ENCODE peak calls at places on chromosomes 6 and 20, in eight cellular contexts. U is neural progenitor cell; M is fibroblast of lung; V is CD8-positive, alpha-beta T cell; B is hepatocyte; O is H9; G is psoas muscle; P is OCI-LY7. A is an unnamed sample. For H3K4me1, the result is how much of the 10 kb centered on the place peaks cover.

GRCh38 chr20:40160151-40160550 is 528.9 kb downstream of the MAFB start:
- DNase-seq in B (peak), O (peak), M (peak), G (peak), V (no peak), P (peak), U (peak), A (peak)

GRCh38 chr6:136593748-136594490 is 43.7 kb upstream of the MAP7 start:
- DNase-seq in B (peak), M (peak), P (peak), G (no peak), V (no peak), U (no peak), O (no peak), A (no peak)

GRCh38 chr20:362271-363254 is 15.7 kb downstream of the NRSN2 start:
- DNase-seq in B (peak), G (peak), M (peak), V (no peak), U (no peak), P (peak), O (peak), A (peak)

GRCh38 chr6:2940010-2940850 is 31.1 kb downstream of the SERPINB6 start:
- DNase-seq in O (no peak), M (no peak), P (peak), B (no peak), G (no peak), U (no peak), V (peak), A (no peak)

GRCh38 chr6:161410076-161410475 is 136.2 kb upstream of the AGPAT4 start:
- DNase-seq in U (no peak), P (no peak), B (no peak), G (no peak), V (no peak), O (no peak), M (no peak), A (no peak)

GRCh38 chr20:14259691-14260090 is 77.7 kb downstream of the FLRT3 start:
- DNase-seq in G (no peak), B (no peak), V (no peak), P (no peak), M (no peak), O (no peak), U (peak), A (no peak)

GRCh38 chr6:140846518-140847277 is 1286.0 kb upstream of the GJE1 start:
- DNase-seq in B (no peak), M (peak), O (no peak), V (no peak), G (no peak), U (no peak), P (no peak), A (no peak)

GRCh38 chr6:36969988-36970891 is 15.7 kb downstream of the PI16 start:
- DNase-seq in M (no peak), O (no peak), U (no peak), P (no peak), B (no peak), G (no peak), V (no peak), A (no peak)

GRCh38 chr6:125747589-125748533 is 1.6 kb upstream of the HEY2 start:
- DNase-seq in U (peak), G (peak), B (peak), O (peak), P (peak), M (no peak), V (peak), A (peak)

GRCh38 chr20:57374931-57375651 is 16.1 kb upstream of the RBM38 start:
- DNase-seq in P (peak), U (no peak), B (no peak), G (no peak), V (no peak), M (no peak), O (no peak), A (peak)

GRCh38 chr6:159654483-159655098 is 38.5 kb downstream of the SOD2 start:
- DNase-seq in V (no peak), B (peak), P (peak), U (peak), G (no peak), O (no peak), M (peak), A (no peak)

GRCh38 chr20:33992923-33993799 is 550 bp upstream of the RALY start:
- DNase-seq in P (peak), M (peak), V (peak), O (peak), B (peak), G (peak), U (peak), A (peak)

GRCh38 chr6:2469428-2469827 is 224.0 kb upstream of the GMDS start:
- DNase-seq in B (no peak), V (no peak), M (no peak), P (no peak), O (no peak), G (no peak), U (no peak), A (no peak)

GRCh38 chr6:140660295-140660694 is 1285.8 kb upstream of the CITED2 start:
- DNase-seq in O (no peak), M (peak), U (no peak), P (no peak), G (no peak), V (no peak), B (no peak), A (no peak)

GRCh38 chr6:139841794-139842215 is 467.4 kb upstream of the CITED2 start:
- DNase-seq in M (no peak), V (no peak), G (no peak), B (no peak), O (no peak), P (peak), U (no peak), A (no peak)

GRCh38 chr20:5448449-5449118 is 131.8 kb upstream of the PROKR2 start:
- DNase-seq in V (peak), G (no peak), P (peak), U (peak), M (peak), O (peak), B (peak), A (no peak)

GRCh38 chr6:26351544-26351953 is 13.4 kb upstream of the BTN3A2 start:
- DNase-seq in V (no peak), B (peak), P (no peak), G (no peak), O (no peak), M (peak), U (no peak), A (no peak)

GRCh38 chr6:112450663-112451062 is 103.5 kb downstream of the RFPL4B start:
- DNase-seq in U (no peak), V (no peak), G (no peak), M (no peak), B (no peak), P (no peak), O (no peak), A (no peak)

GRCh38 chr20:58553841-58554240 is 38.6 kb upstream of the APCDD1L start:
- DNase-seq in O (peak), V (no peak), G (peak), U (no peak), P (no peak), M (peak), B (peak), A (peak)
- H3K27ac ChIP-seq in O (no peak), V (no peak), G (no peak), U (no peak), P (no peak), M (no peak), B (no peak), A (peak)

GRCh38 chr6:41446907-41447545 is 99.2 kb upstream of the FOXP4 start:
- DNase-seq in P (no peak), V (no peak), U (no peak), M (no peak), G (no peak), O (no peak), B (no peak), A (no peak)

GRCh38 chr6:41446132-41446531 is 100.0 kb upstream of the FOXP4 start:
- DNase-seq in G (no peak), O (no peak), U (no peak), M (no peak), P (no peak), B (no peak), V (no peak), A (no peak)

GRCh38 chr6:41442800-41443501 is 103.2 kb upstream of the FOXP4 start:
- DNase-seq in P (no peak), V (no peak), B (peak), G (peak), O (peak), M (peak), U (peak), A (peak)

GRCh38 chr6:41443616-41444525 is 102.3 kb upstream of the FOXP4 start:
- DNase-seq in P (no peak), V (no peak), G (peak), B (peak), M (peak), U (no peak), O (no peak), A (peak)

GRCh38 chr6:41445268-41445667 is 100.9 kb upstream of the FOXP4 start:
- DNase-seq in G (no peak), M (peak), P (no peak), B (no peak), V (no peak), O (no peak), U (no peak), A (no peak)
- H3K4me1 ChIP-seq in G (under half), M (under half), P (under half), B (under half), V (under half), O (under half), U (under half), A (under half)

DNA sequence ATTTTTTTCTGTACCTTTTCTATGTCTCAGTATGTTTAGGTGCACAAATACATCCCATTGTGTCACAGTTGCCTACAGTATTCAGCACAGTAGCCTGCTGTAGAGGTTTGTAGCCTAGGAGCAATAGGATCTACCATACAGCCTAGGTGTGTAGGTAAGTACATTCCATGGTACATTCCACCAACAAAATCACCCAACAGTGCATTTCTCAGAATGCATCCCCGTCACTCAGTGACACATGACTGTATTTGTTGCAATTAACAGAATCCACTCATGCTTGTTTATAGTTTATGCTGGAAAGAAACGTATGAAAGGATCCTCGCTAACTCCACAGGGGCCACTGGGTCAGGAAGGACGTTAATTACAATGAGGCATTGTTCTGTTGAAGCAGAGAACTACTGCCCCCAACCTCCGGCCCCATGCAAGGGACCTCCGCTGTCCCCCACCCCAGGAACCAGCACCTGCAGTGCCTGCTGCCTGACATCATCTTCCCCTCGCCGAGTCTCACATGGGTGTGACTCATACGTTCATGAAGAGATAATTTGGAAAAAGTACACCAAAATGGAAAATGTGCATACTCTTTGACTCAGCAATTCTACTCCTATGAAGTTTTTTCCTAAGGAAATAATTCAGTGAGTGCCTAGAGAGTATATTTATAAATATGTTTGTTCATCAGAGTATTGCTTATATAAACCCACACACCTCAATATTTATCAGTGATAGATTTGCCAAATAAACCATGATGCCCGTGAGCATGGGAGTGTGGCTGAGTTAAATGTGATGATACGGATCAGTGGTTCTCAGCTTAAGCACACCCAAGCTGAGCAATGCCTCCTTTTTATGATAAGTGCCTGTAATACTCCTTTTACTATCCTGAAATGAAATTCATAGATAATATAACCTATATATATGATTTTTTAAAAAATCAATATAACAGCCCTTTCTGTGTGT is 156.4 kb upstream of the ECI2 start:
- DNase-seq in G (no peak), B (peak), O (no peak), V (no peak), M (peak), U (no peak), P (no peak), A (no peak)
- TF ChIP-seq CTCF in G (no peak), B (no peak), O (no peak), V (no peak), M (no peak), U (no peak), P (no peak), A (no peak)

GRCh38 chr6:144681334-144681733 is 396.2 kb downstream of the UTRN start:
- DNase-seq in B (no peak), G (no peak), M (no peak), P (no peak), V (no peak), U (no peak), O (no peak), A (no peak)
- H3K27ac ChIP-seq in B (no peak), G (no peak), M (no peak), P (no peak), V (no peak), U (no peak), O (no peak), A (no peak)

GRCh38 chr6:16134430-16134829 is 5.5 kb downstream of the MYLIP start:
- DNase-seq in G (no peak), B (no peak), O (no peak), P (no peak), V (no peak), U (no peak), M (no peak), A (no peak)

GRCh38 chr6:16136086-16136485 is 7.2 kb downstream of the MYLIP start:
- DNase-seq in U (no peak), B (no peak), V (no peak), M (no peak), O (no peak), P (no peak), G (no peak), A (no peak)

GRCh38 chr6:16137451-16137801 is 8.5 kb downstream of the MYLIP start:
- DNase-seq in P (no peak), U (no peak), V (no peak), M (no peak), B (no peak), O (no peak), G (no peak), A (no peak)

GRCh38 chr6:16135078-16135477 is 6.2 kb downstream of the MYLIP start:
- DNase-seq in P (no peak), V (no peak), M (no peak), G (no peak), B (no peak), O (no peak), U (no peak), A (no peak)

DNA sequence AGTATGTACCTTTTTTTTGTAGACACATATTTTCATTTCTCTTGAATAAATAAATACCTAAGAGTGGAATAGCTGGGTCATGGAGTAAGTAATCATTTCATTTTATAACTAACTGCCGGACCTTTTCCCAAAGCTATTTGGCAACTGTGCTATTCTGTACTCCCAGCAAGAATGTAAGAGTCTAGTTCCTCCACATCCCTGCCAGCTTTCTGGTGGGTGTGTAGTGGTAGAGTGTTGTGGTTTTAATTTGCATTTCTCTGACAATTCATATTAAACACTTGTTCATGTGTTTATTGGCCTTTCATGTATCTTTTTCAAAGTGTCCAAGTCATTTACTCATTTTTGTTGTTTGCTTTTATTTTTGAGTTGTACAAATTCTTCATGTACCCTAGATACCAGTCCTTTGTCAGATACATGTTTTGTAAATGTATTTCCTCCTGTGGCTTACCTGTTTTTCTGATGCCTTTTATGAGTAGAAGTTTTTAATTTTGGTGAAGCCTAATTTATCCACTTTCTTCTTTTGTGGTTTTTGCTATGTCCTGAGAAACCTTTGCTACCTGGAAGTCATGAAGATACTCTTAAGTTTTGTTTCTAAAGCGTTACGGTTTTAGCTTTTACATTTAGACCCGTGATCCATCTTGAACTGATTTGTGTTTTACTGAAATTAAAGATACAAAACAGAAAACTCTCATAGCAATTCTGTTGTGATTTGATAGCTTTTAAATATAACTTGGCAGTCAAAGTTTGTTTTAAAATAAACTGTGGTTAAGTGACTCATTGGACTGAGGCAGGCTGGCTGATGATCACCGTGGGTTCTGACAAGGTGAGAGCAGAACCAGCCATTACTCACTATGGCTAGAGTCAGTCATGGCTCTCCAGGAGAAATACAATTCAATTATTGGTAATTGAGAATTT is 7.9 kb downstream of the MYLIP start:
- DNase-seq in P (no peak), U (no peak), M (peak), O (no peak), G (peak), V (no peak), B (no peak), A (no peak)
- H3K4me1 ChIP-seq in P (under half), U (under half), M (under half), O (under half), G (half or more), V (half or more), B (half or more), A (half or more)

GRCh38 chr20:35572838-35573237 is 31.0 kb downstream of the ERGIC3 start:
- DNase-seq in V (no peak), P (no peak), M (no peak), B (no peak), U (no peak), O (no peak), G (no peak), A (no peak)

GRCh38 chr20:35564905-35565304 is 23.0 kb downstream of the ERGIC3 start:
- DNase-seq in M (no peak), B (no peak), V (no peak), O (no peak), U (no peak), G (no peak), P (no peak), A (no peak)

GRCh38 chr20:35563834-35564233 is 22.0 kb downstream of the ERGIC3 start:
- DNase-seq in U (no peak), B (no peak), O (no peak), P (no peak), G (no peak), V (no peak), M (no peak), A (no peak)

GRCh38 chr20:35571566-35571965 is 29.7 kb downstream of the ERGIC3 start:
- DNase-seq in U (no peak), O (no peak), P (no peak), M (no peak), G (no peak), V (no peak), B (no peak), A (no peak)

GRCh38 chr20:35568645-35569044 is 26.8 kb downstream of the ERGIC3 start:
- DNase-seq in M (no peak), P (peak), G (no peak), V (no peak), U (peak), O (peak), B (peak), A (no peak)
- TF ChIP-seq CTCF in M (no peak), P (peak), G (no peak), V (no peak), U (peak), O (peak), B (peak), A (no peak)

DNA sequence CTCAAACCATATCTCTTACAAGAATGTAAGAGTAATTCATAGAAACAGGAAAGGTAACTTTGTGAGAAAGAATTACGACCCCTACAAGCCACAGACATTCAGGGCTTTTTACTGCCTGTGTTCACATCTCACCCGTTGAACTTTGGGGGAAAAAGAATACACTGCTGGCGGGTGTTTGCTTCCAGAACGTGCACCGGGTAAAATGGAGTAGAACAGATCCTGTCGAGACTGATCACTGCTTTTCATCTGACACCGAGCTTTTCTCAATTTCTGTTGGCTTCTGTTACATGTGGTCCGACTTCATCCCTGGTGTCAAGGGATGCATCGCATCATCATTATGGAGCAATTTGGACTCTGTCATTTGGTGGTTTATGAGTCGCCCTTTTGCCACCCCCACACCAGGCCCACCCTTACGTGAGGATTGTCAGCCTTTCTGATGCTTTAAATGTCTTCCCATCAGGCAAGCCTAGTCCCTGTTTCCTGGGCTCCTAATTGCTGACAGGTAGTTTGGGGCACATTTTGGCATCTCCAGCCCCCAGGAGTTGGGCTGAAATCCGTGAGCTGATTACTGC is 219.3 kb upstream of the ZFP64 start:
- DNase-seq in O (no peak), U (no peak), P (no peak), M (no peak), G (no peak), B (no peak), V (peak), A (no peak)
- H3K27ac ChIP-seq in O (no peak), U (no peak), P (no peak), M (no peak), G (no peak), B (no peak), V (peak), A (no peak)

A was measured in sigmoid colon.